ENCODE peak calls at places on chromosomes 1 and 21, in five cellular contexts. B, P, R, I and F are unnamed samples.
A peak's percentile ranks its signal among the peaks of the same experiment; 100 is the strongest.

GRCh38 chr1:220818421-220819173 is 31.9 kb downstream of the MTARC1 start:
- DNase-seq in B (peak; percentile 72), P (peak; percentile 98), R (peak; percentile 88), I (no peak), F (peak; percentile 69)

GRCh38 chr1:11473635-11474034 is 5.3 kb upstream of the DISP3 start:
- DNase-seq in I (no peak), R (peak; percentile 33), P (peak; percentile 5), B (peak; percentile 20), F (no peak)

GRCh38 chr1:169809370-169810095 is 14.8 kb upstream of the METTL18 start:
- DNase-seq in B (peak; percentile 28), I (no peak), P (peak; percentile 35), R (peak; percentile 46), F (no peak)

GRCh38 chr1:201499795-201500669 is 6.9 kb downstream of the CSRP1 start:
- DNase-seq in B (no peak), R (no peak), P (no peak), I (no peak), F (no peak)

GRCh38 chr21:37800122-37800455 is 116.2 kb downstream of the KCNJ6 start:
- DNase-seq in I (no peak), R (no peak), P (no peak), B (no peak), F (no peak)

GRCh38 chr1:51644533-51645197 is 27.8 kb downstream of the OSBPL9 start:
- DNase-seq in I (no peak), R (peak; percentile 67), B (peak; percentile 30), P (peak; percentile 85), F (peak; percentile 13)

GRCh38 chr1:44312652-44313196 is 42.3 kb downstream of the ERI3 start:
- DNase-seq in P (no peak), R (no peak), B (no peak), I (no peak), F (no peak)

GRCh38 chr1:246681822-246682221 is 42.4 kb upstream of the SCCPDH start:
- DNase-seq in B (no peak), R (no peak), P (no peak), I (no peak), F (no peak)

GRCh38 chr1:107691542-107691941 is 273.4 kb downstream of the VAV3 start:
- DNase-seq in R (no peak), B (no peak), P (no peak), I (no peak), F (peak; percentile 20)

GRCh38 chr1:178150610-178151009 is 56.7 kb downstream of the RASAL2 start:
- DNase-seq in B (no peak), R (no peak), I (no peak), P (peak; percentile 29), F (no peak)

GRCh38 chr1:27382950-27383627 is at the start of gene CD164L2:
- DNase-seq in R (no peak), I (peak; percentile 16), B (no peak), P (no peak), F (no peak)